ENCODE peak calls at places on chromosomes 2 and 18, in nine cellular contexts. One of them, this sample, is unnamed.

GRCh38 chr2:215423928-215424540 is 11.8 kb downstream of the FN1 start:
- DNase-seq in heart right ventricle: no peak
- DNase-seq in left ventricle myocardium inferior: no peak
- DNase-seq in mammary epithelial cell: no peak
- DNase-seq in IMR-90: no peak
- DNase-seq in DND-41: no peak
- DNase-seq in endodermal cell: no peak
- DNase-seq in ascending aorta: no peak
- DNase-seq in mesendoderm: no peak
- DNase-seq in this sample: no peak

GRCh38 chr2:10278029-10278762 is 24.5 kb upstream of the HPCAL1 start:
- DNase-seq in DND-41: peak
- DNase-seq in IMR-90: peak
- DNase-seq in mammary epithelial cell: peak
- DNase-seq in ascending aorta: peak
- DNase-seq in mesendoderm: no peak
- DNase-seq in heart right ventricle: peak
- DNase-seq in endodermal cell: no peak
- DNase-seq in left ventricle myocardium inferior: peak
- DNase-seq in this sample: no peak

GRCh38 chr18:70384181-70384790 is 95.4 kb downstream of the SOCS6 start:
- DNase-seq in ascending aorta: no peak
- DNase-seq in IMR-90: peak
- DNase-seq in mammary epithelial cell: peak
- DNase-seq in left ventricle myocardium inferior: no peak
- DNase-seq in mesendoderm: no peak
- DNase-seq in heart right ventricle: no peak
- DNase-seq in endodermal cell: no peak
- DNase-seq in DND-41: no peak
- DNase-seq in this sample: peak

GRCh38 chr2:238239552-238239871 is 326 bp downstream of the HES6 start:
- DNase-seq in DND-41: no peak
- DNase-seq in mesendoderm: no peak
- DNase-seq in IMR-90: no peak
- DNase-seq in ascending aorta: no peak
- DNase-seq in endodermal cell: no peak
- DNase-seq in mammary epithelial cell: no peak
- DNase-seq in left ventricle myocardium inferior: no peak
- DNase-seq in heart right ventricle: no peak
- DNase-seq in this sample: no peak

GRCh38 chr2:178523596-178524134 is 43.4 kb downstream of the PLEKHA3 start:
- DNase-seq in endodermal cell: peak
- DNase-seq in mesendoderm: peak
- DNase-seq in heart right ventricle: no peak
- DNase-seq in IMR-90: peak
- DNase-seq in ascending aorta: no peak
- DNase-seq in mammary epithelial cell: no peak
- DNase-seq in DND-41: peak
- DNase-seq in left ventricle myocardium inferior: no peak
- DNase-seq in this sample: no peak

GRCh38 chr2:618591-618990 is 58.6 kb downstream of the TMEM18 start:
- DNase-seq in endodermal cell: no peak
- DNase-seq in ascending aorta: no peak
- DNase-seq in mammary epithelial cell: no peak
- DNase-seq in mesendoderm: no peak
- DNase-seq in heart right ventricle: no peak
- DNase-seq in left ventricle myocardium inferior: no peak
- DNase-seq in DND-41: no peak
- DNase-seq in IMR-90: no peak
- DNase-seq in this sample: no peak

GRCh38 chr2:141946016-141946415 is 184.8 kb downstream of the LRP1B start:
- DNase-seq in heart right ventricle: no peak
- DNase-seq in endodermal cell: no peak
- DNase-seq in mesendoderm: peak
- DNase-seq in left ventricle myocardium inferior: no peak
- DNase-seq in mammary epithelial cell: no peak
- DNase-seq in DND-41: no peak
- DNase-seq in IMR-90: no peak
- DNase-seq in ascending aorta: no peak
- DNase-seq in this sample: no peak

GRCh38 chr2:51720826-51721225 is 688.9 kb upstream of the NRXN1 start:
- DNase-seq in mesendoderm: no peak
- DNase-seq in DND-41: no peak
- DNase-seq in endodermal cell: no peak
- DNase-seq in IMR-90: peak
- DNase-seq in mammary epithelial cell: no peak
- DNase-seq in heart right ventricle: no peak
- DNase-seq in ascending aorta: no peak
- DNase-seq in left ventricle myocardium inferior: no peak
- DNase-seq in this sample: no peak

GRCh38 chr2:18750662-18751554 is 161.5 kb upstream of the NT5C1B start:
- DNase-seq in heart right ventricle: no peak
- DNase-seq in IMR-90: peak
- DNase-seq in DND-41: no peak
- DNase-seq in endodermal cell: no peak
- DNase-seq in left ventricle myocardium inferior: no peak
- DNase-seq in mesendoderm: no peak
- DNase-seq in ascending aorta: no peak
- DNase-seq in mammary epithelial cell: peak
- DNase-seq in this sample: no peak

GRCh38 chr2:106996136-106996769 is 110.3 kb upstream of the ST6GAL2 start:
- DNase-seq in endodermal cell: no peak
- DNase-seq in left ventricle myocardium inferior: no peak
- DNase-seq in mesendoderm: no peak
- DNase-seq in DND-41: no peak
- DNase-seq in ascending aorta: no peak
- DNase-seq in heart right ventricle: no peak
- DNase-seq in IMR-90: no peak
- DNase-seq in mammary epithelial cell: no peak
- DNase-seq in this sample: no peak

GRCh38 chr18:62894681-62895390 is 179.5 kb downstream of the PHLPP1 start:
- DNase-seq in ascending aorta: no peak
- DNase-seq in mesendoderm: no peak
- DNase-seq in heart right ventricle: no peak
- DNase-seq in DND-41: no peak
- DNase-seq in mammary epithelial cell: no peak
- DNase-seq in left ventricle myocardium inferior: no peak
- DNase-seq in IMR-90: peak
- DNase-seq in endodermal cell: no peak
- DNase-seq in this sample: no peak

GRCh38 chr2:227706859-227707258 is 11.0 kb downstream of the SLC19A3 start:
- DNase-seq in mammary epithelial cell: no peak
- DNase-seq in endodermal cell: no peak
- DNase-seq in heart right ventricle: no peak
- DNase-seq in IMR-90: no peak
- DNase-seq in mesendoderm: no peak
- DNase-seq in left ventricle myocardium inferior: no peak
- DNase-seq in ascending aorta: no peak
- DNase-seq in DND-41: no peak
- DNase-seq in this sample: no peak

GRCh38 chr2:12262681-12263436 is 453.9 kb upstream of the TRIB2 start:
- DNase-seq in mammary epithelial cell: peak
- DNase-seq in endodermal cell: no peak
- DNase-seq in mesendoderm: no peak
- DNase-seq in ascending aorta: no peak
- DNase-seq in IMR-90: peak
- DNase-seq in DND-41: no peak
- DNase-seq in left ventricle myocardium inferior: no peak
- DNase-seq in heart right ventricle: no peak
- DNase-seq in this sample: peak

GRCh38 chr2:145075454-145076062 is 555.6 kb upstream of the ZEB2 start:
- DNase-seq in IMR-90: no peak
- DNase-seq in DND-41: no peak
- DNase-seq in mesendoderm: no peak
- DNase-seq in ascending aorta: no peak
- DNase-seq in mammary epithelial cell: no peak
- DNase-seq in endodermal cell: no peak
- DNase-seq in heart right ventricle: no peak
- DNase-seq in left ventricle myocardium inferior: no peak
- DNase-seq in this sample: no peak

DNA sequence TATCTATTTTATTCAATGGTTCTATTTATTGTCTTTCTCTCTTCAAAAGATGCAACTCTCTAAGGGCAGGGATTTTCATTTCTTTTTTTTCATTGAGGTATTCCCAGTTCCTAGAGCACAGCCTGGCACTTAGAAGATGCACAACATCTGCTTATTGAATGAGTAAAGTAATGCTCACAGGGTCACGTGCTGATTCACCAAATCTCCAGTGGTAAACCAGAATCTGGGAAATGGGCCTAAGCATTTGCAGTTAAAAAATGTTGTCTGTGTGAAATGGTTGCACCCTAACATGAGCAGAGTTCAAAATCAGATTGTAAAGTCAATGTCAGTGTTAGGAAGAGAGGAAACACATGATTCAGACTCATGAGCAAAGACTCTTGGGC is 15.8 kb downstream of the SLC8A1 start:
- DNase-seq in ascending aorta: no peak
- DNase-seq in left ventricle myocardium inferior: no peak
- DNase-seq in IMR-90: peak
- DNase-seq in DND-41: no peak
- DNase-seq in mammary epithelial cell: no peak
- DNase-seq in heart right ventricle: no peak
- DNase-seq in endodermal cell: no peak
- DNase-seq in mesendoderm: no peak
- DNase-seq in this sample: no peak
- H3K27ac ChIP-seq in ascending aorta: peak
- H3K27ac ChIP-seq in left ventricle myocardium inferior: peak
- H3K27ac ChIP-seq in IMR-90: no peak
- H3K27ac ChIP-seq in DND-41: no peak
- H3K27ac ChIP-seq in mammary epithelial cell: peak
- H3K27ac ChIP-seq in heart right ventricle: no peak
- H3K27ac ChIP-seq in endodermal cell: no peak
- H3K27ac ChIP-seq in mesendoderm: no peak
- H3K27ac ChIP-seq in this sample: no peak

DNA sequence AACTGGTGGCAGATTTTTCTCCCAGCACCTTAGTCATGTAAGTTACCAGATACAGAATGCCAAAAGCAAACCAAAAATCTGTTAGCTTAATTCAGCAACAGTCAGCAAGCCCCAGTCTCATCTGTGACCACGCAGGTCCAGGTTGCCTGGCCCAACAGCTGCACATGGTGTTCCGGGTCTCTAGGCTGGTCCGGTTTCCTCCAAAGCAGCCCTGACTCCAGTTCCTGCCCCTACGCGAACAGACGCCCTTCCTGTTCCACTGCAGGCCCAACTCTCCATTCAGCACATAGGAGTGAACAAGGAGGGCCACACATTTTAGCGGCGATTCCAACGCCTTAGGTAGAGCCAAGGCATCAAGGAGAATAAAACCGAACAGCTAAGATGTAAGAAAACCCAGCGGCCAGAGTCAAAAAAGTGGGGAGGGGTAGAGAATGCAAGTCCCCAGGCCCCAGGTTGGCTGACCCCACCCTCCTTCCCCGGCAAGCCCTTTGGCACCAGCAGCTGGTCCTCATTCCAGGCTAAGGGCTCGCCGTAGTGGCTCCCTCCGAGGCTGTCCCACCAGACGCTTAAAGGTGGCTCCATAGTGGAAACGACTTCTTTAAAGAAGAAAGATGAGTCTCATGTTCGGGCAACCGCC is 1.5 kb downstream of the STK25 start:
- DNase-seq in IMR-90: no peak
- DNase-seq in ascending aorta: no peak
- DNase-seq in heart right ventricle: no peak
- DNase-seq in left ventricle myocardium inferior: no peak
- DNase-seq in DND-41: no peak
- DNase-seq in endodermal cell: no peak
- DNase-seq in mesendoderm: peak
- DNase-seq in mammary epithelial cell: no peak
- DNase-seq in this sample: no peak
- H3K27ac ChIP-seq in IMR-90: peak
- H3K27ac ChIP-seq in ascending aorta: no peak
- H3K27ac ChIP-seq in heart right ventricle: peak
- H3K27ac ChIP-seq in left ventricle myocardium inferior: peak
- H3K27ac ChIP-seq in DND-41: peak
- H3K27ac ChIP-seq in endodermal cell: no peak
- H3K27ac ChIP-seq in mesendoderm: no peak
- H3K27ac ChIP-seq in mammary epithelial cell: no peak
- H3K27ac ChIP-seq in this sample: no peak

GRCh38 chr18:13217466-13217961 is 1.0 kb upstream of the LDLRAD4 start:
- DNase-seq in IMR-90: peak
- DNase-seq in DND-41: peak
- DNase-seq in mesendoderm: peak
- DNase-seq in left ventricle myocardium inferior: peak
- DNase-seq in mammary epithelial cell: peak
- DNase-seq in endodermal cell: peak
- DNase-seq in ascending aorta: no peak
- DNase-seq in heart right ventricle: peak
- DNase-seq in this sample: no peak
- H3K27ac ChIP-seq in IMR-90: no peak
- H3K27ac ChIP-seq in DND-41: peak
- H3K27ac ChIP-seq in mesendoderm: no peak
- H3K27ac ChIP-seq in left ventricle myocardium inferior: peak
- H3K27ac ChIP-seq in mammary epithelial cell: no peak
- H3K27ac ChIP-seq in endodermal cell: peak
- H3K27ac ChIP-seq in ascending aorta: peak
- H3K27ac ChIP-seq in heart right ventricle: peak
- H3K27ac ChIP-seq in this sample: no peak

GRCh38 chr2:218046234-218046633 is 22.8 kb upstream of the RUFY4 start:
- DNase-seq in DND-41: no peak
- DNase-seq in IMR-90: no peak
- DNase-seq in ascending aorta: no peak
- DNase-seq in left ventricle myocardium inferior: no peak
- DNase-seq in heart right ventricle: no peak
- DNase-seq in mammary epithelial cell: no peak
- DNase-seq in endodermal cell: no peak
- DNase-seq in mesendoderm: no peak
- DNase-seq in this sample: no peak

GRCh38 chr2:218051908-218052307 is 17.1 kb upstream of the RUFY4 start:
- DNase-seq in endodermal cell: no peak
- DNase-seq in left ventricle myocardium inferior: no peak
- DNase-seq in mesendoderm: no peak
- DNase-seq in DND-41: no peak
- DNase-seq in heart right ventricle: no peak
- DNase-seq in IMR-90: no peak
- DNase-seq in mammary epithelial cell: no peak
- DNase-seq in ascending aorta: no peak
- DNase-seq in this sample: no peak

GRCh38 chr2:218043701-218044109 is 25.3 kb upstream of the RUFY4 start:
- DNase-seq in ascending aorta: no peak
- DNase-seq in DND-41: no peak
- DNase-seq in endodermal cell: no peak
- DNase-seq in IMR-90: no peak
- DNase-seq in mammary epithelial cell: no peak
- DNase-seq in heart right ventricle: no peak
- DNase-seq in left ventricle myocardium inferior: no peak
- DNase-seq in mesendoderm: no peak
- DNase-seq in this sample: no peak

GRCh38 chr2:218047532-218048230 is 21.4 kb upstream of the RUFY4 start:
- DNase-seq in left ventricle myocardium inferior: no peak
- DNase-seq in IMR-90: no peak
- DNase-seq in heart right ventricle: no peak
- DNase-seq in DND-41: no peak
- DNase-seq in ascending aorta: no peak
- DNase-seq in endodermal cell: no peak
- DNase-seq in mammary epithelial cell: no peak
- DNase-seq in mesendoderm: no peak
- DNase-seq in this sample: no peak
- H3K27ac ChIP-seq in left ventricle myocardium inferior: no peak
- H3K27ac ChIP-seq in IMR-90: no peak
- H3K27ac ChIP-seq in heart right ventricle: no peak
- H3K27ac ChIP-seq in DND-41: no peak
- H3K27ac ChIP-seq in ascending aorta: no peak
- H3K27ac ChIP-seq in endodermal cell: no peak
- H3K27ac ChIP-seq in mammary epithelial cell: no peak
- H3K27ac ChIP-seq in mesendoderm: no peak
- H3K27ac ChIP-seq in this sample: no peak

GRCh38 chr2:15383695-15384350 is 177.3 kb downstream of the NBAS start:
- DNase-seq in heart right ventricle: no peak
- DNase-seq in mesendoderm: no peak
- DNase-seq in ascending aorta: no peak
- DNase-seq in left ventricle myocardium inferior: no peak
- DNase-seq in mammary epithelial cell: no peak
- DNase-seq in endodermal cell: peak
- DNase-seq in IMR-90: peak
- DNase-seq in DND-41: no peak
- DNase-seq in this sample: no peak
- H3K27ac ChIP-seq in heart right ventricle: no peak
- H3K27ac ChIP-seq in mesendoderm: no peak
- H3K27ac ChIP-seq in ascending aorta: no peak
- H3K27ac ChIP-seq in left ventricle myocardium inferior: no peak
- H3K27ac ChIP-seq in mammary epithelial cell: no peak
- H3K27ac ChIP-seq in endodermal cell: no peak
- H3K27ac ChIP-seq in IMR-90: no peak
- H3K27ac ChIP-seq in DND-41: no peak
- H3K27ac ChIP-seq in this sample: no peak

This sample was measured in AG04450.